ENCODE peak calls at places on chromosome 12, in ten cellular contexts. D is GM12892; Q is anterior cingulate cortex; C is RPMI8226; S is heart left ventricle; O is psoas muscle; M is T-helper 1 cell; X is NCI-H460; P is non-pigmented ciliary epithelial cell; J is CD8-positive, alpha-beta T cell. K is an unnamed sample.

GRCh38 chr12:87953257-87953860 is 75.8 kb downstream of the C12orf50 start:
- DNase-seq in C (peak), Q (no peak), X (peak), D (no peak), M (no peak), P (peak), S (no peak), O (no peak), J (no peak), K (peak)

GRCh38 chr12:78037707-78038106 is 207.0 kb downstream of the NAV3 start:
- DNase-seq in M (no peak), S (no peak), Q (no peak), D (no peak), C (no peak), O (no peak), P (no peak), X (no peak), J (no peak), K (no peak)

GRCh38 chr12:33724867-33725266 is 285.2 kb upstream of the SYT10 start:
- DNase-seq in X (no peak), O (no peak), D (no peak), Q (no peak), J (no peak), P (no peak), S (no peak), M (no peak), C (no peak), K (no peak)

GRCh38 chr12:51368640-51369517 is 22.3 kb downstream of the GALNT6 start:
- DNase-seq in P (peak), C (peak), J (peak), Q (no peak), D (peak), M (peak), O (peak), S (peak), X (no peak), K (peak)

GRCh38 chr12:79662046-79662811 is 28.5 kb downstream of the PAWR start:
- DNase-seq in Q (no peak), C (no peak), D (no peak), X (no peak), O (no peak), S (no peak), M (no peak), J (no peak), P (peak), K (no peak)

GRCh38 chr12:128267651-128268347 is 829 bp downstream of the TMEM132C start:
- DNase-seq in C (no peak), J (no peak), D (no peak), M (no peak), X (no peak), Q (no peak), S (no peak), O (no peak), P (no peak), K (no peak)

GRCh38 chr12:27013606-27014084 is 539 bp downstream of the TM7SF3 start:
- DNase-seq in J (no peak), X (no peak), C (peak), M (peak), Q (no peak), D (no peak), O (no peak), P (no peak), S (no peak), K (peak)

GRCh38 chr12:89980236-89980635 is 271.6 kb upstream of the ATP2B1 start:
- DNase-seq in S (no peak), C (no peak), M (no peak), J (no peak), P (no peak), Q (no peak), D (no peak), O (no peak), X (no peak), K (peak)

GRCh38 chr12:107645630-107646333 is 39.8 kb upstream of the PWP1 start:
- DNase-seq in J (no peak), S (peak), Q (peak), O (peak), P (no peak), X (no peak), C (peak), M (no peak), D (no peak), K (no peak)